ENCODE peak calls at places on chromosomes 12 and 14, in ten cellular contexts. W is neural crest cell, K is OCI-LY7, T is choroid plexus epithelial cell, C is kidney epithelial cell, F is lung, P is right lobe of liver, S is PC-3, Y is NB4, V is lower lobe of right lung. J is an unnamed sample.

GRCh38 chr14:73825551-73826188 is 26.0 kb upstream of the PTGR2 start:
- DNase-seq in T (peak; percentile 89), S (peak; percentile 94), Y (peak; percentile 81), V (peak; percentile 95), F (peak; percentile 94), P (peak; percentile 95), W (peak; percentile 62), C (no peak), K (peak; percentile 86), J (peak; percentile 81)

GRCh38 chr14:104427126-104427851 is 152.3 kb upstream of the C14orf180 start:
- DNase-seq in W (no peak), C (no peak), T (no peak), P (no peak), S (no peak), Y (no peak), F (no peak), V (peak; percentile 38), K (no peak), J (peak; percentile 91)

GRCh38 chr14:55128386-55129085 is 516 bp upstream of the LGALS3 start:
- DNase-seq in S (no peak), Y (no peak), C (no peak), W (no peak), T (no peak), P (no peak), F (no peak), K (no peak), V (no peak), J (no peak)

GRCh38 chr12:24937553-24938244 is 11.2 kb downstream of the BCAT1 start:
- DNase-seq in V (no peak), K (no peak), P (no peak), W (no peak), F (no peak), Y (no peak), S (no peak), C (no peak), T (no peak), J (no peak)

GRCh38 chr14:94598816-94599655 is 13.2 kb upstream of the SERPINA3 start:
- DNase-seq in V (no peak), T (peak; percentile 99), K (no peak), F (peak; percentile 62), P (peak; percentile 89), C (peak; percentile 98), S (peak; percentile 87), Y (peak; percentile 9), W (peak; percentile 16), J (peak; percentile 57)

GRCh38 chr12:70577283-70577634 is 60.0 kb downstream of the PTPRB start:
- DNase-seq in V (no peak), C (no peak), K (no peak), F (no peak), T (no peak), W (no peak), Y (no peak), S (no peak), P (no peak), J (no peak)

GRCh38 chr14:69354383-69355154 is 43.5 kb downstream of the ERH start:
- DNase-seq in S (no peak), K (peak; percentile 86), C (peak; percentile 21), Y (no peak), P (peak; percentile 34), T (no peak), V (no peak), W (no peak), F (no peak), J (no peak)

GRCh38 chr14:99747582-99748330 is 45.5 kb upstream of the EML1 start:
- DNase-seq in F (no peak), S (no peak), C (no peak), Y (no peak), P (no peak), K (no peak), T (no peak), V (peak; percentile 41), W (no peak), J (peak; percentile 82)

GRCh38 chr12:55470088-55470830 is at the start of gene OR6C70:
- DNase-seq in K (no peak), Y (no peak), V (no peak), T (no peak), S (peak; percentile 63), C (no peak), W (no peak), P (no peak), F (no peak), J (no peak)

GRCh38 chr12:58915634-58916033 is 4.7 kb downstream of the LRIG3 start:
- DNase-seq in P (peak; percentile 32), F (no peak), V (no peak), Y (no peak), C (no peak), K (no peak), T (peak; percentile 69), W (no peak), S (peak; percentile 11), J (no peak)

GRCh38 chr14:23159516-23159915 is 23.9 kb downstream of the SLC7A8 start:
- DNase-seq in S (no peak), T (no peak), V (no peak), Y (no peak), W (no peak), F (no peak), K (no peak), P (no peak), C (no peak), J (no peak)

GRCh38 chr12:57518176-57518919 is 2.0 kb downstream of the DDIT3 start:
- DNase-seq in C (no peak), Y (no peak), V (no peak), W (no peak), S (no peak), T (peak; percentile 22), F (no peak), P (no peak), K (no peak), J (no peak)

GRCh38 chr14:54667026-54667744 is 100.3 kb downstream of the SAMD4A start:
- DNase-seq in V (no peak), F (no peak), K (no peak), P (no peak), T (no peak), C (no peak), W (no peak), S (no peak), Y (no peak), J (no peak)

GRCh38 chr14:21069388-21070082 is 569 bp upstream of the ARHGEF40 start:
- DNase-seq in C (no peak), Y (peak; percentile 12), T (peak; percentile 21), F (no peak), S (no peak), K (no peak), V (no peak), W (peak; percentile 66), P (peak; percentile 34), J (no peak)

GRCh38 chr14:21066882-21067502 is 3.1 kb upstream of the ARHGEF40 start:
- DNase-seq in P (no peak), T (peak; percentile 28), K (peak; percentile 48), V (no peak), F (no peak), S (peak; percentile 43), W (no peak), C (no peak), Y (peak; percentile 31), J (no peak)

GRCh38 chr14:21070610-21071224 is 613 bp downstream of the ARHGEF40 start:
- DNase-seq in K (no peak), W (peak; percentile 60), T (peak; percentile 48), S (no peak), Y (peak; percentile 90), P (peak; percentile 62), C (no peak), F (no peak), V (no peak), J (peak; percentile 94)

GRCh38 chr14:21070083-21070609 is at the start of gene ARHGEF40:
- DNase-seq in F (no peak), W (peak; percentile 62), S (peak; percentile 30), P (peak; percentile 74), Y (no peak), T (peak; percentile 43), C (no peak), V (peak; percentile 75), K (peak; percentile 36), J (no peak)

GRCh38 chr14:21068521-21069387 is 1.4 kb upstream of the ARHGEF40 start:
- DNase-seq in S (peak; percentile 61), K (peak; percentile 76), V (peak; percentile 67), P (peak; percentile 56), F (peak; percentile 69), T (peak; percentile 69), Y (peak; percentile 85), W (peak; percentile 57), C (no peak), J (no peak)
- TF ChIP-seq CTCF in S (peak; percentile 68), K (peak; percentile 74), V (peak; percentile 64), P (peak; percentile 66), F (peak; percentile 46), T (peak; percentile 82), Y (peak; percentile 60), W (peak; percentile 69), C (peak; percentile 73), J (peak; percentile 84)

GRCh38 chr12:100651108-100651507 is 77.6 kb downstream of the GAS2L3 start:
- DNase-seq in C (no peak), T (no peak), K (no peak), P (no peak), Y (no peak), S (no peak), W (no peak), V (no peak), F (no peak), J (no peak)
- TF ChIP-seq CTCF in C (peak; percentile 27), T (peak; percentile 27), K (peak; percentile 54), P (peak; percentile 6), Y (peak; percentile 35), S (peak; percentile 48), W (peak; percentile 43), V (no peak), F (no peak), J (peak; percentile 52)

DNA sequence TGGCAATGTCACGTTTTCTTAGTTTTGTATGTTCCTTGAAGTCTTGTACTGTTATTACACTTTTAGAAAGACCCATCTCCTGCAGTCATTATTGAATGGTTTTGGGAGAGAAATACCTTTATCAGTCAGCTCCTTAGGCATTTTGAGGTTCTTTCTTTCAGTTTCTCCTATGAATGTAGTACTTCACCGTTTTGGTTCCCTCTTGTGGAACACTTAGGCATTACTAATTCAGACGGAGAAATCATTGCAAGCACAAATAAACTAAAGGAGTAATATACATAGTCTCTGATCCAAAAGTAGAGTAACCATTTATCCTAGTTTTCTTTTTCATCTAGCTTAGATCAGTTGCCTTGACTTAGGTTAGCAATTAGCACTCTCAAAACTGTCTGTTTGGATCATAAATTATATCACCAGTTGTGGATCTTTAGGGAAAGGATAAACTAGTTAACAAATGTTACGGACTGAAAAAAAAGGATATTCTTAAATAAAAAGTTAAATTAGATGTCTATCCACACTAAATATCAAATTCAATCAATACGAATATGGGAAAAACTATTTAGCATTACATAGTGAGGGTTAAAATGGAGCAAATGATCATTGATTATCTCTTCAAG is 1538.3 kb upstream of the SEL1L start:
- DNase-seq in V (no peak), K (peak; percentile 39), F (no peak), C (no peak), W (no peak), T (peak; percentile 38), S (peak; percentile 50), P (no peak), Y (peak; percentile 69), J (no peak)
- TF ChIP-seq CTCF in V (peak; percentile 12), K (peak; percentile 71), F (no peak), C (peak; percentile 13), W (peak; percentile 79), T (peak; percentile 39), S (peak; percentile 47), P (peak; percentile 43), Y (peak; percentile 39), J (peak; percentile 86)

DNA sequence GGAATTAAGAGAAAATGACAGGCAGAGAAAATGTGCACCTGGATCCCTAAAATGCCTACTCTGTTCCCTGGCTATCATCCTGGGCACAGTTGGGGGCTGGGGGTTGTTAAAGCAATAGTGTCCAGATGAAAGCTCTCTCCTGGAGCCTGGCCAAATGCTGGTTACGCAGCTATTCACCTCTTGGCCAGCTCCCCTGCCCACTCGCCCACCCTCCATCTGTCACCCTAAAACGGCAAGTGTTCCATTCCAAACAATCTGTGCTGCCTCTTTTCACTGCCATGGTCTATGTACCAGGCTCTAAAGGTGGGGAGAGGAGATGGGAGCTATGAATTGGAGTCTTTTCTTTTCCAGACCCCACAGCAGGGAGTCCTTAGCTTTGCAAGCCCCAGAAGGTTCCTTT is 24.7 kb upstream of the NPFF start:
- DNase-seq in W (no peak), F (no peak), T (no peak), K (no peak), P (no peak), C (no peak), S (no peak), Y (no peak), V (no peak), J (no peak)
- TF ChIP-seq CTCF in W (no peak), F (no peak), T (no peak), K (no peak), P (no peak), C (no peak), S (no peak), Y (no peak), V (no peak), J (no peak)